ENCODE peak calls at places on chromosome 19, in six cellular contexts. S is stomach, T is uterus, U is GM12878, I is A549, H is endothelial cell of umbilical vein. F is an unnamed sample.

GRCh38 chr19:29378543-29379105 is 147.2 kb upstream of the VSTM2B start:
- DNase-seq in H (no peak), T (no peak), U (no peak), I (no peak), S (no peak), F (no peak)

GRCh38 chr19:51535535-51535934 is 4.1 kb upstream of the SIGLEC6 start:
- DNase-seq in U (no peak), T (no peak), H (no peak), I (no peak), S (no peak), F (no peak)

GRCh38 chr19:16912780-16913179 is 24.0 kb downstream of the F2RL3 start:
- DNase-seq in H (no peak), T (no peak), S (no peak), I (no peak), U (no peak), F (no peak)

GRCh38 chr19:41321600-41322270 is 11.8 kb downstream of the CCDC97 start:
- DNase-seq in H (peak; percentile 76), I (peak; percentile 95), T (peak; percentile 59), S (no peak), U (no peak), F (no peak)

GRCh38 chr19:45767410-45767880 is 1.6 kb downstream of the SIX5 start:
- DNase-seq in U (no peak), H (peak; percentile 70), T (peak; percentile 83), I (peak; percentile 58), S (peak; percentile 77), F (no peak)

GRCh38 chr19:27716922-27717321 is 1496.0 kb downstream of the UQCRFS1 start:
- DNase-seq in I (no peak), U (no peak), H (no peak), S (no peak), T (no peak), F (no peak)

GRCh38 chr19:16296713-16297112 is 27.9 kb upstream of the KLF2 start:
- DNase-seq in I (no peak), T (no peak), U (no peak), H (no peak), S (peak; percentile 71), F (no peak)

GRCh38 chr19:32489971-32490370 is 84.4 kb downstream of the DPY19L3 start:
- DNase-seq in U (no peak), I (no peak), H (no peak), T (no peak), S (no peak), F (no peak)

GRCh38 chr19:58311345-58311744 is 6.2 kb downstream of the ERVK3-1 start:
- DNase-seq in S (no peak), T (no peak), U (no peak), H (no peak), I (no peak), F (no peak)

GRCh38 chr19:50418186-50419021 is at the start of gene SPIB:
- DNase-seq in S (no peak), I (no peak), T (no peak), H (no peak), U (no peak), F (no peak)

GRCh38 chr19:16969127-16969526 is 57.5 kb downstream of the CPAMD8 start:
- DNase-seq in H (no peak), T (no peak), I (no peak), S (no peak), U (no peak), F (no peak)

GRCh38 chr19:54017266-54017665 is 25.8 kb downstream of the CACNG6 start:
- DNase-seq in T (no peak), I (peak; percentile 50), S (no peak), U (no peak), H (no peak), F (no peak)

GRCh38 chr19:51693246-51693645 is at the start of gene SPACA6:
- DNase-seq in U (no peak), S (no peak), I (no peak), H (no peak), T (no peak), F (no peak)

GRCh38 chr19:45505151-45505995 is 1.9 kb upstream of the VASP start:
- DNase-seq in H (no peak), T (no peak), I (no peak), U (no peak), S (no peak), F (no peak)

GRCh38 chr19:45824041-45824471 is 8.9 kb upstream of the RSPH6A start:
- DNase-seq in T (no peak), I (no peak), U (no peak), S (peak; percentile 71), H (peak; percentile 74), F (no peak)

GRCh38 chr19:40745402-40745780 is 4.9 kb downstream of the ACTMAP start:
- DNase-seq in T (no peak), I (no peak), U (no peak), H (peak; percentile 37), S (no peak), F (no peak)

GRCh38 chr19:9586764-9587163 is 2.5 kb upstream of the ZNF121 start:
- DNase-seq in H (peak; percentile 75), T (peak; percentile 35), U (peak; percentile 24), S (peak; percentile 80), I (no peak), F (no peak)

GRCh38 chr19:35963514-35963913 is 27.3 kb downstream of the LRFN3 start:
- DNase-seq in S (no peak), T (no peak), U (no peak), H (peak; percentile 55), I (peak; percentile 70), F (no peak)

GRCh38 chr19:50460161-50460765 is 16.0 kb upstream of the EMC10 start:
- DNase-seq in H (no peak), S (no peak), T (no peak), I (peak; percentile 86), U (peak; percentile 75), F (peak; percentile 84)

GRCh38 chr19:18364826-18365528 is 21.0 kb upstream of the GDF15 start:
- DNase-seq in U (no peak), H (peak; percentile 98), I (peak; percentile 71), T (peak; percentile 66), S (peak; percentile 92), F (no peak)

GRCh38 chr19:9148687-9149086 is 8.5 kb downstream of the ZNF317 start:
- DNase-seq in U (no peak), H (no peak), I (no peak), S (no peak), T (no peak), F (no peak)

GRCh38 chr19:46716013-46716671 is 772 bp downstream of the PRKD2 start:
- DNase-seq in I (peak; percentile 63), H (no peak), T (no peak), U (no peak), S (peak; percentile 39), F (no peak)

GRCh38 chr19:495440-496332 is 600 bp upstream of the MADCAM1 start:
- DNase-seq in T (no peak), I (peak; percentile 49), H (peak; percentile 33), S (no peak), U (no peak), F (no peak)

GRCh38 chr19:50794074-50794777 is 4.0 kb downstream of the ACP4 start:
- DNase-seq in H (no peak), U (no peak), S (no peak), I (peak; percentile 76), T (no peak), F (peak; percentile 69)

GRCh38 chr19:34788074-34788473 is 15.1 kb upstream of the ZNF599 start:
- DNase-seq in I (no peak), H (no peak), T (no peak), S (no peak), U (no peak), F (no peak)

GRCh38 chr19:8371011-8371804 is 7.3 kb downstream of the ANGPTL4 start:
- DNase-seq in U (no peak), H (no peak), I (no peak), T (no peak), S (peak; percentile 55), F (no peak)

GRCh38 chr19:1158885-1159448 is 15.1 kb downstream of the SBNO2 start:
- DNase-seq in T (no peak), U (no peak), I (no peak), S (no peak), H (no peak), F (no peak)

GRCh38 chr19:11356074-11356397 is 804 bp downstream of the PLPPR2 start:
- DNase-seq in S (no peak), I (no peak), T (no peak), U (no peak), H (no peak), F (no peak)

GRCh38 chr19:3641515-3642269 is 15.1 kb upstream of the CACTIN start:
- DNase-seq in H (no peak), U (no peak), I (no peak), S (no peak), T (no peak), F (no peak)
- TF ChIP-seq POLR2A in H (no peak), U (no peak), I (no peak), S (no peak), T (no peak), F (no peak)

DNA sequence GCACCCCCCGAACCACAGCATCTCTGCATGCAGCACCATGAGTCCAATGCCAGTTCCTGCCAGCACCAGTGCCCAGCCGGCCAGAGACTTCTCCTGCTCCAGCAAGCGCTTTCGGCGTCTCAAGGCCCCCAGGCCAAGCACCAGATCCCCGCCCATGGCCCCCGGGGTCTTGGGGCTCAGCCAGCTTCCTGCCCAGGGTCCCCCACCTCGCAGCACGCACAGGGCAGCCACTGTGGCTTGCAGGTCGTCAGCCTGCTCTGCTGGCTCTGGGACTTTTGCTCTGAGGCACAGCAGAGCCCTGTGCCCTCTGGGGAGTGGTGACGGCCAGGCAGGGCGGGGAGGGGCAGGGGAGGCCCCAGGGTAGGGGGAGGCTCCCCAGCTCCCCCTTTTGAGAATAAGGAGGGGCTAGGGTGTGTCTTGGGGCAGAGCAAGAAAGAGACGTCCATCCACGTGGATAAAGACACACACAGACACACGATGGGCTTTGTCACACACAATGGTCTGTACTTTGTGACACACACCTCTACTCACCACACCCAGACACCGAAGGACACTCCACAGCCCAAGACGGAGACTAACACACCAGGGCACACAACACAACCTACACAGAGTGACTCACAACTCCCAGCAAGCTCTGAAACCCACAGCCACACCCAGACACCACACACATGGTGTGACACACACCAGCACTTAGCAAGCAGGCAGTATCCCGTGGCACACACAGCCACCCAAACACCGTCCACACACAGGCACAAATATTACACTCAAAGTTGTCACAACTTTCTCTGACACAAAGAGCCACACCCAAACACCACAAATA is at the start of gene KCNN4:
- DNase-seq in H (no peak), S (peak; percentile 57), U (no peak), I (peak; percentile 77), T (no peak), F (peak; percentile 63)
- TF ChIP-seq POLR2A in H (no peak), S (no peak), U (peak; percentile 97), I (peak; percentile 77), T (no peak), F (peak; percentile 85)

DNA sequence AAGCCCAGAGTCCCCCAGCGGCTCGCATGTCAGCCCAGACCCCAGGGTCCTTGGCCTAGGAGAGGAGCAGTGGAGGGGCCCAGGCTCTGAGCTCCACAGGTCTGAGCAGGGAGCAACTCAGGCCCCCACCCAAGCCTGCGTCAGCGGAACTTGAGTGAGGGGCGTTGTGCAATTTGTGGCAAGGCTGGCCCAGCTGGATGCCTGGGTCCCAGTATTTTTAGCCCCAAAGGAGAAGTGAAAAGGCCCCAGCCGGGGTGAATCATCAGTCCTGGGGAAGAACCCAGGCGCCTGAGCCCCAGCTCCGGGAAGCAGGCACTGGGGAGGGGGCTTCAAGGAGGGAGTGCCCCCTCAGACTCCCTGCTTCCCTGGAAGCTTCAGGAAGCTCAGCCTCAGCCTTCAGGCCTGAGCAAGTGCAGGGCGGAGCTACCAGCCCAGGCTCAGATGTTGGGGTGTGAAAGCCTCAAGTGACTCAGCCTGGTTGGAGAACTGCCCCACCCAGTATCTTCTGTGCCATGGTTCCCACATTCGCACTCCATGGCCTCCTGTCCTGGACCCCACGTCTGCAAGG is 7.2 kb downstream of the MED29 start:
- DNase-seq in S (peak; percentile 73), T (peak; percentile 60), H (no peak), U (no peak), I (peak; percentile 84), F (no peak)
- TF ChIP-seq POLR2A in S (no peak), T (no peak), H (no peak), U (peak; percentile 28), I (no peak), F (no peak)

GRCh38 chr19:55146648-55147218 is 2.3 kb downstream of the TNNT1 start:
- DNase-seq in T (no peak), S (no peak), U (no peak), H (no peak), I (peak; percentile 92), F (no peak)
- TF ChIP-seq POLR2A in T (no peak), S (no peak), U (no peak), H (no peak), I (peak; percentile 32), F (no peak)

F was measured in GM12891.